ENCODE peak calls at places on chromosomes 6 and 20, in four cellular contexts. W is WTC11, Q is K562, D is HepG2. C is an unnamed sample.

GRCh38 chr20:31595654-31596411 is 9.3 kb upstream of the ID1 start:
- DNase-seq in W (peak), D (peak), Q (peak), C (no peak)

GRCh38 chr6:145534986-145535385 is 200.3 kb downstream of the EPM2A start:
- DNase-seq in W (no peak), Q (no peak), D (no peak), C (no peak)

GRCh38 chr6:162773996-162774395 is 46.2 kb downstream of the PACRG start:
- DNase-seq in Q (no peak), W (no peak), D (no peak), C (no peak)

GRCh38 chr20:6530254-6530653 is 237.2 kb upstream of the BMP2 start:
- DNase-seq in Q (no peak), D (no peak), W (no peak), C (no peak)

GRCh38 chr20:59939052-59939878 is 840 bp downstream of the PPP1R3D start:
- DNase-seq in D (no peak), Q (no peak), W (peak), C (no peak)

GRCh38 chr6:79672631-79673065 is 41.5 kb downstream of the SH3BGRL2 start:
- DNase-seq in Q (peak), D (peak), W (no peak), C (no peak)

GRCh38 chr6:152952866-152953509 is 29.9 kb downstream of the FBXO5 start:
- DNase-seq in W (no peak), D (peak), Q (peak), C (peak)

GRCh38 chr6:41503841-41504525 is 42.2 kb upstream of the FOXP4 start:
- DNase-seq in Q (no peak), W (peak), D (peak), C (peak)

GRCh38 chr20:35311409-35311808 is 19.2 kb upstream of the FAM83C start:
- DNase-seq in W (no peak), Q (peak), D (no peak), C (no peak)

GRCh38 chr6:45461486-45461885 is 83.8 kb upstream of the SUPT3H start:
- DNase-seq in Q (no peak), W (no peak), D (no peak), C (no peak)

GRCh38 chr6:38404355-38404754 is 235.4 kb downstream of the BTBD9 start:
- DNase-seq in D (peak), W (no peak), Q (no peak), C (no peak)

GRCh38 chr6:116500969-116501433 is 10.4 kb upstream of the CALHM5 start:
- DNase-seq in W (peak), D (no peak), Q (peak), C (no peak)

GRCh38 chr6:136090929-136091328 is 159.2 kb downstream of the MTFR2 start:
- DNase-seq in W (no peak), D (peak), Q (no peak), C (no peak)

GRCh38 chr20:1430004-1430451 is 36.6 kb downstream of the NSFL1C start:
- DNase-seq in Q (no peak), W (no peak), D (no peak), C (no peak)

GRCh38 chr6:112289039-112289566 is 34.7 kb upstream of the LAMA4 start:
- DNase-seq in Q (no peak), D (no peak), W (no peak), C (peak)

GRCh38 chr6:107806675-107807074 is 17.4 kb downstream of the SCML4 start:
- DNase-seq in Q (no peak), D (no peak), W (no peak), C (no peak)

GRCh38 chr6:148565931-148566663 is 180.7 kb upstream of the UST start:
- DNase-seq in W (no peak), D (no peak), Q (no peak), C (no peak)
- TF ChIP-seq ELF4 in W (no peak), D (no peak), Q (no peak), C (no peak)

DNA sequence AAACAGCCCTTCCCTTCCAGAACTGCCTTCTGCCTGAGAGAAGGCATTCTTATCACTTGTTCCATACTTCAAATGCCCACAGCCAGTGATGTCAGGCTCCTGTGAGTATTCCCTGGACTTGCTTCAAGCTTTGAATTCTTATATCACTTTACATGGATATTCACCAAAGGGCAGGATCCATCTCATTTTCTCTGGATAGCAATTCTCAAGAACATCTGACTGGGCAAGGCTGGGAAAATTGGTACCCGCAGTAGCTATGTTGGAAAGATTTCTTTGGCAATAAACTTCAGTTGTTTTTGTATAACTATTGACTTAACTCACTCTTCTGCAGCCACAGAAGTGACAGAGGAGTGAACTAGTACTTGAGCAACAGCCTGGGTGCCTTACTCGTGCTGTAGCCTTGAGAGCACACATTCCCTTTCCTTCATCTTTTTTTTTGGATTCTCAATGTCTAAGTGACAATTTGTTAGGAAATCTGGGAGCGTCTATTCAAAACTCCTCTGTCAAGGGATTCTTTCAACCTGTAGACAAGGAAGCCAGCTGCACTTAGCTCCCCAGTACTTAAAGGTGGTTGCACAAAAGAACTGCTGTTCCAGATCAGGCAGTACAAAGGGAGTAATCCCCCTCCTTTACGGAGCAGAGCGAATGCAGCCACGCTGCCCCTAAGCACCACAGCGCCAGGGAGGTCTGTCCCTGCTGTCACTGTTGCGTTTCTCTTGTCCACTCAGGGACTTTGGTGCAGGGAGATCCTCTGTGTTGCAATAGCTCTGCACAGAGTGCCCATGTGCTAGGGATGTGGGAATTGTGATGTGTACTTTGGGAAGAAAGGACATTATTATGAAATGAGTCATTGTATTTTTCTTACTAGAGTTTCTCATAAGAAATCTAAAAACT is 69.6 kb downstream of the JAG1 start:
- DNase-seq in W (no peak), D (peak), Q (no peak), C (no peak)
- TF ChIP-seq ELF4 in W (no peak), D (peak), Q (no peak), C (no peak)

GRCh38 chr20:49400410-49400809 is 82.1 kb downstream of the KCNB1 start:
- DNase-seq in D (no peak), Q (no peak), W (no peak), C (no peak)
- TF ChIP-seq ELF4 in D (no peak), Q (no peak), W (no peak), C (no peak)

DNA sequence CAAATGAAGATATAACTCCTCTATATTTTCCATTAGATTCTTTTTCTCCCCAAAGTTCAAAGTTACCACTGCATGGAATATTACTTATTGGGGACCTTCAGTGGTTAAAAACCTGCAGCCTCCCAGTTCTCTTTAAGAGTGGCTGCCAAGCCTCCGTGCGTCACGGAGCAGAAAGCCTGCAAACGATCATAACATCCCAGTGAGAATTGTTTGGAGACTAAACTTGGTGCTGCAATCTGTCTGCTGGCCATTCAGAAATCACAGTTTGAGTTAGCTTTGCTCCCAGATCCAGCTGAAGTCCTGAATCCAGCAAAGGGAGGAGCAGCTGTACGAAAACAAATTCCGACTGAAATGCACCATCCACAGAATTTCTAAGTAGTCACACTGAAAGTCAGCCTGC is 213.5 kb upstream of the PDE10A start:
- DNase-seq in Q (no peak), W (no peak), D (no peak), C (no peak)
- TF ChIP-seq ELF4 in Q (no peak), W (no peak), D (no peak), C (no peak)

DNA sequence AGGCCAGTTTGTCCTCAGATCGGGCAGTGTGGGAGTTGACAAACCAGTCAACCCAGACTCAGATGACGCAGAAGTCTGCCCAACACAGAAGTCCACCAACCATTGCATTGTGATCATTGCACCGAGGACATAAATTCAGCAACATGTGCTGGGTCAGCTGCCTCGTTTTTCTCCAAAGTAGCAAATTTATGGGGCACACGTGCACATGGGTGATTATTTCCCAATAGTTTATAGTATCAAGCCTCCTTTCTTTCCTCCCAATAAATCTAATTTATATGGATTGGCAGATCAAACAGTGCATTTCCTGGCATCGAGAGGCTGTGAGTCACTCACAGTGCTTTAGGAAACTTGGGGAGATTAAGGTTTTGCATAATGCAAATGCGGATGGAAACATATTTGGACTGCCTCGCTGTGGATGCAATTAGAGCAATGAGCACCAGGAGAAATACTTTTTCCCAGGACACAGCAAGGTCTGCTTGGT is 413.7 kb upstream of the SULF2 start:
- DNase-seq in Q (no peak), D (no peak), W (no peak), C (no peak)
- TF ChIP-seq ELF4 in Q (no peak), D (no peak), W (no peak), C (no peak)

GRCh38 chr6:15678514-15678913 is 15.7 kb upstream of the DTNBP1 start:
- DNase-seq in Q (no peak), W (no peak), D (no peak), C (no peak)

GRCh38 chr6:15675537-15676170 is 12.8 kb upstream of the DTNBP1 start:
- DNase-seq in Q (no peak), W (no peak), D (no peak), C (no peak)

GRCh38 chr6:15677822-15678221 is 15.0 kb upstream of the DTNBP1 start:
- DNase-seq in W (no peak), Q (no peak), D (no peak), C (no peak)

GRCh38 chr6:15672291-15672690 is 9.5 kb upstream of the DTNBP1 start:
- DNase-seq in W (no peak), Q (no peak), D (no peak), C (no peak)

DNA sequence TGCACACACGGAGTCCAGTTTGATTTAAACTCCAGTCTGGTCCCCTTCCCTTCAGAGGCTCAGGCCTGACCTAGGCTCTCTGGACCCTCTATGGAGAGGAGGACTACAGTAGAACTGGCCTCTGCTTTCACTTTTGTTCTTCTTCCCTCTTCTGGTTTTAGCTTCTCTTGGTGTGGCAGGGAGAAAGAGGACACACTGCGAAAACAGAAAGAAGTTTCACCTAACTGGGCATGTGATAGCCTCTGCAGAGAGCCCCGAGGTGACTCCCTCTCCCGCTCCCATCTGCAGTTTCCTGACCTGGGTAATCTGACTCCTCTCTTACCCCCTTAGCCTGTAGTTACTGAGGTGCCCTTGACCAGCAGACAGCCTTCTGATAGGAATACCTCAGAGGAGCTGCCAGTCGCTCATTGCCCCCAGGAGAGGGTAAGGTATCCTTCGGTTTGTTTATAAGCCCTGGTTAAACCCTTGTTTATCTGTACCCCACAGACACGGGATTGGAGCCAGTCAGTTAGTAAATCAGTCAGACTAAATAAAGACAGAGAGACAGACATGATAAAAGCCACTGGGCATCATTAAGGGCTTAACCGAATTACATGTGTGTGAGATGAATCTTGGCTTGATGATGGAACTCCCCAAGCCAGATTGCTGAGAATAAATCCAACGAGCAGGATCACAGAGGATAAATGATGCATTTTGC is 12.0 kb upstream of the DTNBP1 start:
- DNase-seq in W (peak), D (no peak), Q (no peak), C (no peak)
- TF ChIP-seq ELF4 in W (no peak), D (no peak), Q (no peak), C (no peak)

GRCh38 chr6:23212398-23212797 is 643.0 kb downstream of the HDGFL1 start:
- DNase-seq in D (no peak), W (no peak), Q (no peak), C (no peak)

GRCh38 chr6:23218751-23219150 is 649.4 kb downstream of the HDGFL1 start:
- DNase-seq in D (no peak), W (no peak), Q (no peak), C (no peak)

GRCh38 chr6:23213193-23213592 is 643.8 kb downstream of the HDGFL1 start:
- DNase-seq in Q (no peak), W (no peak), D (no peak), C (no peak)

GRCh38 chr6:23213651-23214050 is 644.3 kb downstream of the HDGFL1 start:
- DNase-seq in D (no peak), Q (no peak), W (no peak), C (no peak)
- TF ChIP-seq ELF4 in D (no peak), Q (no peak), W (no peak), C (no peak)

C was measured in HEK293T.